ENCODE peak calls at places on chromosome 18, in ten cellular contexts. T is NCI-H2081 treated with DMSO at 0.1 percent for 48 hours; P is HT1080; N is stimulated activated naive CD8-positive, alpha-beta T cell treated with anti-CD3 and anti-CD28 coated beads, Interleukin-15, Interleukin-2, amounts not matched to agents 100 U/mL and 50 U/mL, for 24 hours; Q is neural crest cell; J is CD8-positive, alpha-beta T cell; V is tibial nerve; R is CD4-positive, alpha-beta T cell; K is endodermal cell; F is AG10803. I is an unnamed sample.

GRCh38 chr18:45526120-45526841 is 89.0 kb upstream of the SLC14A2 start:
- DNase-seq in T (no peak), R (no peak), F (peak; percentile 51), P (no peak), V (no peak), N (no peak), Q (no peak), J (no peak), K (no peak), I (no peak)

GRCh38 chr18:24274822-24275221 is 122.8 kb downstream of the OSBPL1A start:
- DNase-seq in F (no peak), J (no peak), R (no peak), Q (no peak), P (no peak), V (no peak), N (no peak), K (no peak), T (no peak), I (no peak)

GRCh38 chr18:75846321-75846720 is 418.8 kb upstream of the SMIM21 start:
- DNase-seq in F (no peak), Q (no peak), K (peak; percentile 38), V (no peak), T (no peak), R (no peak), J (no peak), P (no peak), N (no peak), I (no peak)

GRCh38 chr18:51361130-51361860 is 163.8 kb upstream of the MEX3C start:
- DNase-seq in R (no peak), V (no peak), F (no peak), N (no peak), J (no peak), K (no peak), T (no peak), P (peak; percentile 58), Q (no peak), I (peak; percentile 16)

GRCh38 chr18:37447959-37448916 is 117.4 kb downstream of the CELF4 start:
- DNase-seq in V (no peak), J (no peak), N (no peak), F (no peak), Q (no peak), K (no peak), R (no peak), P (no peak), T (no peak), I (no peak)

GRCh38 chr18:25727281-25727680 is 363.1 kb downstream of the SS18 start:
- DNase-seq in Q (no peak), K (no peak), V (no peak), R (no peak), F (no peak), N (no peak), J (no peak), P (peak; percentile 24), T (no peak), I (no peak)

GRCh38 chr18:80179857-80180558 is 67.3 kb downstream of the PARD6G start:
- DNase-seq in P (no peak), T (no peak), V (no peak), Q (no peak), N (no peak), K (no peak), J (no peak), F (no peak), R (no peak), I (no peak)

GRCh38 chr18:54717673-54718435 is 110.4 kb upstream of the RAB27B start:
- DNase-seq in F (peak; percentile 18), T (no peak), V (no peak), Q (no peak), P (peak; percentile 51), R (peak; percentile 45), J (no peak), N (peak; percentile 38), K (peak; percentile 82), I (peak; percentile 53)

GRCh38 chr18:10321987-10322386 is 132.4 kb upstream of the APCDD1 start:
- DNase-seq in R (no peak), J (no peak), V (no peak), F (no peak), T (no peak), Q (no peak), K (no peak), P (no peak), N (no peak), I (no peak)

GRCh38 chr18:64311859-64312258 is 163.0 kb upstream of the LINC00305 start:
- DNase-seq in V (no peak), K (no peak), T (no peak), Q (no peak), N (no peak), R (no peak), J (no peak), P (no peak), F (no peak), I (no peak)

GRCh38 chr18:3652380-3653262 is 202.6 kb downstream of the TGIF1 start:
- DNase-seq in J (no peak), K (peak; percentile 66), F (peak; percentile 75), R (no peak), V (no peak), N (peak; percentile 82), P (peak; percentile 98), Q (peak; percentile 29), T (no peak), I (peak; percentile 76)

GRCh38 chr18:51447351-51447896 is 249.9 kb upstream of the MEX3C start:
- DNase-seq in P (no peak), N (no peak), R (no peak), K (peak; percentile 70), T (no peak), V (no peak), J (no peak), F (no peak), Q (no peak), I (no peak)

GRCh38 chr18:14221689-14222088 is 89.5 kb upstream of the ZNF519 start:
- DNase-seq in J (no peak), N (no peak), K (no peak), R (no peak), Q (no peak), V (no peak), P (no peak), F (no peak), T (no peak), I (no peak)

GRCh38 chr18:74631242-74632087 is 33.8 kb downstream of the ZNF407 start:
- DNase-seq in P (no peak), J (no peak), K (no peak), N (no peak), R (no peak), Q (no peak), F (peak; percentile 69), T (no peak), V (no peak), I (peak; percentile 14)

GRCh38 chr18:57921708-57922107 is 118.6 kb upstream of the ATP8B1 start:
- DNase-seq in K (no peak), J (no peak), N (no peak), F (peak; percentile 15), T (no peak), R (no peak), Q (no peak), P (peak; percentile 42), V (no peak), I (no peak)

GRCh38 chr18:57059366-57059765 is 87.5 kb upstream of the BOD1L2 start:
- DNase-seq in Q (no peak), R (no peak), P (no peak), V (no peak), N (no peak), K (no peak), T (no peak), F (no peak), J (no peak), I (no peak)

GRCh38 chr18:11909597-11910026 is 1.5 kb upstream of the MPPE1 start:
- DNase-seq in P (no peak), N (no peak), Q (no peak), K (no peak), V (no peak), R (no peak), J (no peak), T (no peak), F (peak; percentile 59), I (no peak)

GRCh38 chr18:68418881-68419280 is 296.0 kb downstream of the TMX3 start:
- DNase-seq in R (no peak), F (no peak), Q (no peak), T (no peak), J (no peak), N (no peak), K (no peak), P (no peak), V (no peak), I (no peak)

GRCh38 chr18:31553800-31554199 is 37.9 kb upstream of the TTR start:
- DNase-seq in P (peak; percentile 14), F (no peak), R (no peak), Q (no peak), N (no peak), K (no peak), T (no peak), V (no peak), J (no peak), I (no peak)

GRCh38 chr18:3409811-3410210 is 40.2 kb upstream of the TGIF1 start:
- DNase-seq in J (no peak), P (no peak), V (no peak), K (no peak), T (no peak), R (no peak), Q (no peak), F (no peak), N (no peak), I (no peak)

GRCh38 chr18:31648966-31649429 is 35.4 kb downstream of the B4GALT6 start:
- DNase-seq in J (no peak), P (peak; percentile 81), Q (no peak), F (peak; percentile 28), K (no peak), V (no peak), N (no peak), T (no peak), R (no peak), I (no peak)

GRCh38 chr18:62838475-62839098 is 123.2 kb downstream of the PHLPP1 start:
- DNase-seq in J (no peak), Q (no peak), R (no peak), K (no peak), N (no peak), P (no peak), V (no peak), F (no peak), T (no peak), I (no peak)

GRCh38 chr18:356763-357162 is 88.9 kb upstream of the THOC1 start:
- DNase-seq in Q (no peak), P (no peak), J (no peak), R (no peak), F (no peak), V (no peak), N (no peak), T (no peak), K (no peak), I (no peak)

GRCh38 chr18:73842795-73843394 is 304.7 kb downstream of the FBXO15 start:
- DNase-seq in P (peak; percentile 22), R (peak; percentile 42), N (peak; percentile 58), K (peak; percentile 82), J (no peak), T (peak; percentile 7), Q (peak; percentile 66), V (peak; percentile 30), F (peak; percentile 40), I (no peak)

GRCh38 chr18:23725827-23726661 is 36.8 kb downstream of the LAMA3 start:
- DNase-seq in T (no peak), N (no peak), Q (no peak), V (no peak), J (no peak), P (no peak), R (no peak), F (no peak), K (no peak), I (no peak)

GRCh38 chr18:62897153-62897552 is 181.8 kb downstream of the PHLPP1 start:
- DNase-seq in J (no peak), N (no peak), V (no peak), R (no peak), K (no peak), T (no peak), F (peak; percentile 33), Q (no peak), P (peak; percentile 65), I (no peak)

GRCh38 chr18:79507546-79508480 is 112.1 kb downstream of the NFATC1 start:
- DNase-seq in R (no peak), P (no peak), V (peak; percentile 73), J (no peak), T (no peak), N (peak; percentile 59), Q (no peak), F (peak; percentile 75), K (no peak), I (no peak)

GRCh38 chr18:10351221-10351795 is 103.1 kb upstream of the APCDD1 start:
- DNase-seq in V (no peak), K (no peak), R (no peak), T (no peak), F (peak; percentile 27), N (no peak), P (no peak), J (no peak), Q (no peak), I (no peak)